ENCODE peak calls at places on chromosomes 5 and 9, in nine cellular contexts. One of them, this sample, is unnamed.

GRCh38 chr9:105426657-105427056 is 21.2 kb upstream of the FSD1L start:
- DNase-seq in fibroblast of lung: no peak
- DNase-seq in pancreas: no peak
- DNase-seq in omental fat pad: no peak
- DNase-seq in cardiac muscle cell: no peak
- DNase-seq in suprapubic skin: no peak
- DNase-seq in progenitor cell of endocrine pancreas: no peak
- DNase-seq in foreskin keratinocyte: no peak
- DNase-seq in retinal pigment epithelial cell: no peak
- DNase-seq in this sample: no peak

GRCh38 chr9:97983524-97984187 is 515 bp downstream of the ANP32B start:
- DNase-seq in fibroblast of lung: peak; percentile 28
- DNase-seq in pancreas: peak; percentile 82
- DNase-seq in omental fat pad: no peak
- DNase-seq in cardiac muscle cell: peak; percentile 50
- DNase-seq in suprapubic skin: peak; percentile 82
- DNase-seq in progenitor cell of endocrine pancreas: peak; percentile 30
- DNase-seq in foreskin keratinocyte: no peak
- DNase-seq in retinal pigment epithelial cell: no peak
- DNase-seq in this sample: peak; percentile 70

GRCh38 chr5:3595102-3595961 is at the start of gene IRX1:
- DNase-seq in fibroblast of lung: no peak
- DNase-seq in pancreas: no peak
- DNase-seq in omental fat pad: no peak
- DNase-seq in cardiac muscle cell: no peak
- DNase-seq in suprapubic skin: no peak
- DNase-seq in progenitor cell of endocrine pancreas: no peak
- DNase-seq in foreskin keratinocyte: no peak
- DNase-seq in retinal pigment epithelial cell: no peak
- DNase-seq in this sample: no peak

GRCh38 chr5:177607452-177608192 is 7.7 kb downstream of the B4GALT7 start:
- DNase-seq in fibroblast of lung: peak; percentile 85
- DNase-seq in pancreas: peak; percentile 86
- DNase-seq in omental fat pad: peak; percentile 46
- DNase-seq in cardiac muscle cell: peak; percentile 91
- DNase-seq in suprapubic skin: peak; percentile 87
- DNase-seq in progenitor cell of endocrine pancreas: peak; percentile 76
- DNase-seq in foreskin keratinocyte: no peak
- DNase-seq in retinal pigment epithelial cell: no peak
- DNase-seq in this sample: peak; percentile 70

GRCh38 chr5:66643383-66643782 is 47.2 kb downstream of the MAST4 start:
- DNase-seq in fibroblast of lung: peak; percentile 47
- DNase-seq in pancreas: no peak
- DNase-seq in omental fat pad: no peak
- DNase-seq in cardiac muscle cell: no peak
- DNase-seq in suprapubic skin: no peak
- DNase-seq in progenitor cell of endocrine pancreas: no peak
- DNase-seq in foreskin keratinocyte: no peak
- DNase-seq in retinal pigment epithelial cell: no peak
- DNase-seq in this sample: no peak

GRCh38 chr5:36177715-36178556 is 26.0 kb downstream of the SKP2 start:
- DNase-seq in fibroblast of lung: peak; percentile 80
- DNase-seq in pancreas: no peak
- DNase-seq in omental fat pad: no peak
- DNase-seq in cardiac muscle cell: peak; percentile 72
- DNase-seq in suprapubic skin: no peak
- DNase-seq in progenitor cell of endocrine pancreas: no peak
- DNase-seq in foreskin keratinocyte: no peak
- DNase-seq in retinal pigment epithelial cell: peak; percentile 23
- DNase-seq in this sample: no peak

GRCh38 chr9:4979224-4979623 is 5.8 kb upstream of the JAK2 start:
- DNase-seq in fibroblast of lung: peak; percentile 66
- DNase-seq in pancreas: no peak
- DNase-seq in omental fat pad: no peak
- DNase-seq in cardiac muscle cell: no peak
- DNase-seq in suprapubic skin: no peak
- DNase-seq in progenitor cell of endocrine pancreas: no peak
- DNase-seq in foreskin keratinocyte: no peak
- DNase-seq in retinal pigment epithelial cell: peak; percentile 60
- DNase-seq in this sample: no peak

GRCh38 chr5:150783422-150783928 is 4.9 kb downstream of the SMIM3 start:
- DNase-seq in fibroblast of lung: peak; percentile 93
- DNase-seq in pancreas: no peak
- DNase-seq in omental fat pad: no peak
- DNase-seq in cardiac muscle cell: peak; percentile 94
- DNase-seq in suprapubic skin: no peak
- DNase-seq in progenitor cell of endocrine pancreas: no peak
- DNase-seq in foreskin keratinocyte: peak; percentile 69
- DNase-seq in retinal pigment epithelial cell: no peak
- DNase-seq in this sample: peak; percentile 39

GRCh38 chr5:74641014-74641777 is 668 bp upstream of the ENC1 start:
- DNase-seq in fibroblast of lung: peak; percentile 78
- DNase-seq in pancreas: peak; percentile 86
- DNase-seq in omental fat pad: peak; percentile 42
- DNase-seq in cardiac muscle cell: peak; percentile 80
- DNase-seq in suprapubic skin: peak; percentile 88
- DNase-seq in progenitor cell of endocrine pancreas: peak; percentile 65
- DNase-seq in foreskin keratinocyte: peak; percentile 60
- DNase-seq in retinal pigment epithelial cell: no peak
- DNase-seq in this sample: peak; percentile 77

GRCh38 chr9:111050819-111051218 is 12.5 kb upstream of the LPAR1 start:
- DNase-seq in fibroblast of lung: peak; percentile 17
- DNase-seq in pancreas: no peak
- DNase-seq in omental fat pad: no peak
- DNase-seq in cardiac muscle cell: peak; percentile 53
- DNase-seq in suprapubic skin: no peak
- DNase-seq in progenitor cell of endocrine pancreas: no peak
- DNase-seq in foreskin keratinocyte: no peak
- DNase-seq in retinal pigment epithelial cell: no peak
- DNase-seq in this sample: no peak

GRCh38 chr9:109270971-109271900 is 49.6 kb downstream of the EPB41L4B start:
- DNase-seq in fibroblast of lung: no peak
- DNase-seq in pancreas: peak; percentile 62
- DNase-seq in omental fat pad: no peak
- DNase-seq in cardiac muscle cell: no peak
- DNase-seq in suprapubic skin: no peak
- DNase-seq in progenitor cell of endocrine pancreas: no peak
- DNase-seq in foreskin keratinocyte: no peak
- DNase-seq in retinal pigment epithelial cell: no peak
- DNase-seq in this sample: no peak

DNA sequence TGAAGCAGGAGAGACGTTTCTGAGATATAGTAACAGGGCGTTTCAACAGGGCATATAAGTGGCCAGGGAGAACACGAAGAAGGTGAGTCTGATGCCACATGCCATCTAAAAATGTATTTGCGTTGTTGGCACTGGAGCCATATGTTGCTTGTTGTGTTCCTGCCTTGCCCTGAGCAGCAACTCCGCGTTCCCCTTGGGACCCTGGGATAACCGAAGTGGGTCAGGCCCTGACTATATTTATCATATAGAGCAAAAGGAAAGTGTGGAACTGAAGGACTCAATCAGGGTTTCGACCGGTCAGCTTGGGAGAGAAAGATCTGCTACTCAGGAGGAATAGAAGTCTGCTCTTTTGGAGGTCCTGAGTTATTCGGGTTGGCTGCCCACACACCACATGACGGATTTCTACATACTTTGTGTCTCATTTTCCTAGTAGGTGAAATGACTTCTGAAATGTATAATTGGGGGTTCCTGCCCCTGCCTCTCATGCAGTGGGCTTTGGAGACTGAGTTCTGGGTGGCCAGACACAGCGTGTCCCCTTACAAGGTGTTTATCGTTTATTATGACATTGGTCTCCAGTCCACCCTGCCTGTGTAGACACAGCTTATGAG is 3.0 kb downstream of the STC2 start:
- DNase-seq in fibroblast of lung: no peak
- DNase-seq in pancreas: no peak
- DNase-seq in omental fat pad: no peak
- DNase-seq in cardiac muscle cell: no peak
- DNase-seq in suprapubic skin: peak; percentile 60
- DNase-seq in progenitor cell of endocrine pancreas: no peak
- DNase-seq in foreskin keratinocyte: no peak
- DNase-seq in retinal pigment epithelial cell: no peak
- DNase-seq in this sample: no peak
- TF ChIP-seq CTCF in fibroblast of lung: no peak
- TF ChIP-seq CTCF in pancreas: no peak
- TF ChIP-seq CTCF in omental fat pad: no peak
- TF ChIP-seq CTCF in cardiac muscle cell: no peak
- TF ChIP-seq CTCF in suprapubic skin: no peak
- TF ChIP-seq CTCF in progenitor cell of endocrine pancreas: no peak
- TF ChIP-seq CTCF in foreskin keratinocyte: no peak
- TF ChIP-seq CTCF in retinal pigment epithelial cell: no peak
- TF ChIP-seq CTCF in this sample: no peak

DNA sequence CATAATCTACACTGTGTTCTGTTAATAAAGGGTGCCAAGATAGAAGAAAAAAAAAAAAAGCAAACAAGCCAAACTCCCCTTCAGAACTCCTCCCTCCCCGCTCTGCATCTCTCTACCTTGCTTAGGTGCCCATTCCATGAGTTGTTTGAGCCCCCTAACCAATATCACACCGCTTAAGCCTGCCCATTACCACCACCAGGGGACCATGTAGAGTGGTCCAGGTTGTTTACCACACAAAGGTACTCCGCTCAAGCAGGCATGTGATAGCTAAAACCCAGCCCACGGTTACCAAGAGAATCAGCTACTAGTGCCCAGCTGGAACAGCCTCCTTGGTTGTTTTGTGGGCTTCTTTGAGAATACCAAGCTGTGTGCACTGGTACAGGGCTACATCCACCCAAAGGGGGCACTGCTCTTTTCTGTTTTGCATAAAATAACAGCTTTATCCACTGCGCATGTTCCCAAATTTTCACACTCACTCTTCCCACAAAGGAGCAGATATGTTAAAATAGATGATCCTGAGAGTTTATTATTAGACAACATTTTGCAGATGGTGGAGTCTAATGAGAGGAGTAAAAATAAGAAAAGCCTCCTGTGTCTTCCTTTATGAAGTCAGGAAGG is 304.1 kb downstream of the DEPDC1B start:
- DNase-seq in fibroblast of lung: no peak
- DNase-seq in pancreas: no peak
- DNase-seq in omental fat pad: no peak
- DNase-seq in cardiac muscle cell: peak; percentile 2
- DNase-seq in suprapubic skin: no peak
- DNase-seq in progenitor cell of endocrine pancreas: no peak
- DNase-seq in foreskin keratinocyte: no peak
- DNase-seq in retinal pigment epithelial cell: no peak
- DNase-seq in this sample: no peak
- TF ChIP-seq CTCF in fibroblast of lung: no peak
- TF ChIP-seq CTCF in pancreas: no peak
- TF ChIP-seq CTCF in omental fat pad: no peak
- TF ChIP-seq CTCF in cardiac muscle cell: peak; percentile 16
- TF ChIP-seq CTCF in suprapubic skin: no peak
- TF ChIP-seq CTCF in progenitor cell of endocrine pancreas: no peak
- TF ChIP-seq CTCF in foreskin keratinocyte: peak; percentile 17
- TF ChIP-seq CTCF in retinal pigment epithelial cell: peak; percentile 16
- TF ChIP-seq CTCF in this sample: no peak

GRCh38 chr9:99351647-99352046 is 129.6 kb downstream of the SEC61B start:
- DNase-seq in fibroblast of lung: no peak
- DNase-seq in pancreas: no peak
- DNase-seq in omental fat pad: no peak
- DNase-seq in cardiac muscle cell: no peak
- DNase-seq in suprapubic skin: no peak
- DNase-seq in progenitor cell of endocrine pancreas: no peak
- DNase-seq in foreskin keratinocyte: no peak
- DNase-seq in retinal pigment epithelial cell: no peak
- DNase-seq in this sample: no peak
- TF ChIP-seq CTCF in fibroblast of lung: no peak
- TF ChIP-seq CTCF in pancreas: no peak
- TF ChIP-seq CTCF in omental fat pad: no peak
- TF ChIP-seq CTCF in cardiac muscle cell: no peak
- TF ChIP-seq CTCF in suprapubic skin: no peak
- TF ChIP-seq CTCF in progenitor cell of endocrine pancreas: no peak
- TF ChIP-seq CTCF in foreskin keratinocyte: no peak
- TF ChIP-seq CTCF in retinal pigment epithelial cell: peak; percentile 18
- TF ChIP-seq CTCF in this sample: no peak

GRCh38 chr9:37480759-37481158 is 5.0 kb upstream of the POLR1E start:
- DNase-seq in fibroblast of lung: no peak
- DNase-seq in pancreas: no peak
- DNase-seq in omental fat pad: no peak
- DNase-seq in cardiac muscle cell: no peak
- DNase-seq in suprapubic skin: no peak
- DNase-seq in progenitor cell of endocrine pancreas: no peak
- DNase-seq in foreskin keratinocyte: no peak
- DNase-seq in retinal pigment epithelial cell: no peak
- DNase-seq in this sample: no peak
- TF ChIP-seq CTCF in fibroblast of lung: no peak
- TF ChIP-seq CTCF in pancreas: no peak
- TF ChIP-seq CTCF in omental fat pad: no peak
- TF ChIP-seq CTCF in cardiac muscle cell: no peak
- TF ChIP-seq CTCF in suprapubic skin: no peak
- TF ChIP-seq CTCF in progenitor cell of endocrine pancreas: no peak
- TF ChIP-seq CTCF in foreskin keratinocyte: no peak
- TF ChIP-seq CTCF in retinal pigment epithelial cell: no peak
- TF ChIP-seq CTCF in this sample: no peak

DNA sequence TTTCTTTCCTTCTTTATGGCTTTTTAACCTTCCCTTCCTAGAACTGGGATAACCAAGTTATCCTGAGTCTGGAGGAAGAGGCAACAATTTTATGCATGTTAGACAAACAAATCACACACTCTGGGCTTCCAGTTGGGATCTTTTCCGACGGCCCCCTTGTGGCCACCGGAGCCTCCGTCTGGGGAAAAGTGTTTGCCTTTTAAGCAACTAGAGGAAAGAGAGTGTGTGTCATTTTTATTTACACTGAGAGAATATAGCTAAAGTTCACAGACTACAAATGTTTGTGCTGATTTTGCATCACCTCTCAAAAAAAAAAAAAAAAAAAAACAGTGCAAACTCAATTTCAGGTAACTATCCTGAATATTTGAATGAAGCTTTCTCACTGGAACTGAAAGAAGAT is 126.2 kb downstream of the SEMA6A start:
- DNase-seq in fibroblast of lung: no peak
- DNase-seq in pancreas: no peak
- DNase-seq in omental fat pad: no peak
- DNase-seq in cardiac muscle cell: no peak
- DNase-seq in suprapubic skin: no peak
- DNase-seq in progenitor cell of endocrine pancreas: no peak
- DNase-seq in foreskin keratinocyte: no peak
- DNase-seq in retinal pigment epithelial cell: no peak
- DNase-seq in this sample: no peak
- TF ChIP-seq CTCF in fibroblast of lung: no peak
- TF ChIP-seq CTCF in pancreas: no peak
- TF ChIP-seq CTCF in omental fat pad: no peak
- TF ChIP-seq CTCF in cardiac muscle cell: no peak
- TF ChIP-seq CTCF in suprapubic skin: no peak
- TF ChIP-seq CTCF in progenitor cell of endocrine pancreas: peak; percentile 26
- TF ChIP-seq CTCF in foreskin keratinocyte: no peak
- TF ChIP-seq CTCF in retinal pigment epithelial cell: no peak
- TF ChIP-seq CTCF in this sample: no peak

DNA sequence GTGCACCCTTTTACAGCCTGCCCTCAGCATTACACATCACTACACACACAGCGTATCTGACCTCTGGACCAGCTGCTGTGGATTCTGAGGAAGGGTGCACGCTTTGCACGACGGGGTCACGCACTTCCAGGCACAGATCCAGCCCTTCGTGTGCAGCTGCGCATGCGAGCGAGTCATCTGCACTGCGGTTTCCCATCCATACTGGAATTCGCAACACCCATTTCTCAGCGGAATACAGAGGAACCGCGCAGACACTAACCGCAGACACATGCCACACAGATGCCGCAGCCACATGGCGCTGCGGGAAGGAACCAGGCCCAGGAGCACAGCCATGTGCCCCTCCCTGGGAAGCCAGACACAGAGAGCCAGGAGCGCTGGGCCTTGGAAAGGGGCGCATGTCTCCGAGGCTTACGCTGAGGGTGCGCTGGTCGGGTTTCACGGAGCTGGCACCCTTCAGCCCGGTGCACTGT is 43.5 kb downstream of the PNPLA7 start:
- DNase-seq in fibroblast of lung: peak; percentile 76
- DNase-seq in pancreas: no peak
- DNase-seq in omental fat pad: no peak
- DNase-seq in cardiac muscle cell: no peak
- DNase-seq in suprapubic skin: no peak
- DNase-seq in progenitor cell of endocrine pancreas: no peak
- DNase-seq in foreskin keratinocyte: no peak
- DNase-seq in retinal pigment epithelial cell: no peak
- DNase-seq in this sample: no peak
- TF ChIP-seq CTCF in fibroblast of lung: no peak
- TF ChIP-seq CTCF in pancreas: no peak
- TF ChIP-seq CTCF in omental fat pad: no peak
- TF ChIP-seq CTCF in cardiac muscle cell: no peak
- TF ChIP-seq CTCF in suprapubic skin: no peak
- TF ChIP-seq CTCF in progenitor cell of endocrine pancreas: no peak
- TF ChIP-seq CTCF in foreskin keratinocyte: no peak
- TF ChIP-seq CTCF in retinal pigment epithelial cell: no peak
- TF ChIP-seq CTCF in this sample: no peak

This sample was measured in psoas muscle.